ENCODE peak calls at places on chromosomes 13 and 19, in five cellular contexts. Q, G, X, W and R are unnamed samples. For H3K4me1, the result is how much of the 10 kb centered on the place peaks cover.

GRCh38 chr19:17125052-17125727 is 49.6 kb downstream of the MYO9B start:
- DNase-seq in Q (no peak), G (no peak), X (no peak), W (no peak), R (no peak)

GRCh38 chr13:110570886-110571285 is 9.4 kb upstream of the RAB20 start:
- DNase-seq in Q (no peak), G (no peak), X (no peak), W (no peak), R (no peak)

GRCh38 chr13:92573467-92574057 is 653.0 kb upstream of the GPC6 start:
- DNase-seq in Q (peak), G (peak), X (no peak), W (peak), R (peak)

GRCh38 chr13:97567510-97568243 is 133.7 kb downstream of the RAP2A start:
- DNase-seq in Q (peak), G (no peak), X (peak), W (peak), R (no peak)

GRCh38 chr19:7947939-7948338 is 4.5 kb upstream of the TIMM44 start:
- DNase-seq in Q (no peak), G (no peak), X (no peak), W (peak), R (no peak)

GRCh38 chr13:79403113-79403512 is 2.9 kb downstream of the RBM26 start:
- DNase-seq in Q (no peak), G (no peak), X (no peak), W (no peak), R (no peak)

GRCh38 chr13:29696606-29697005 is 101.1 kb upstream of the SLC7A1 start:
- DNase-seq in Q (no peak), G (no peak), X (no peak), W (no peak), R (no peak)

GRCh38 chr19:34179066-34179465 is 6.8 kb downstream of the LSM14A start:
- DNase-seq in Q (no peak), G (no peak), X (no peak), W (no peak), R (no peak)

GRCh38 chr19:30225615-30226463 is 146.3 kb upstream of the ZNF536 start:
- DNase-seq in Q (no peak), G (no peak), X (no peak), W (no peak), R (no peak)

GRCh38 chr13:110950819-110951570 is 36.1 kb upstream of the ANKRD10 start:
- DNase-seq in Q (no peak), G (peak), X (no peak), W (no peak), R (no peak)

GRCh38 chr13:42525035-42525504 is 48.9 kb upstream of the TNFSF11 start:
- DNase-seq in Q (no peak), G (no peak), X (no peak), W (peak), R (no peak)

GRCh38 chr13:30796833-30797601 is 61.7 kb downstream of the ALOX5AP start:
- DNase-seq in Q (no peak), G (no peak), X (no peak), W (no peak), R (no peak)

GRCh38 chr13:103859952-103860351 is 793.7 kb upstream of the SLC10A2 start:
- DNase-seq in Q (no peak), G (no peak), X (no peak), W (peak), R (no peak)

GRCh38 chr13:33363328-33363727 is 77.8 kb upstream of the STARD13 start:
- DNase-seq in Q (no peak), G (no peak), X (no peak), W (no peak), R (no peak)

GRCh38 chr19:45507864-45508680 is 793 bp downstream of the VASP start:
- DNase-seq in Q (peak), G (peak), X (peak), W (peak), R (no peak)

DNA sequence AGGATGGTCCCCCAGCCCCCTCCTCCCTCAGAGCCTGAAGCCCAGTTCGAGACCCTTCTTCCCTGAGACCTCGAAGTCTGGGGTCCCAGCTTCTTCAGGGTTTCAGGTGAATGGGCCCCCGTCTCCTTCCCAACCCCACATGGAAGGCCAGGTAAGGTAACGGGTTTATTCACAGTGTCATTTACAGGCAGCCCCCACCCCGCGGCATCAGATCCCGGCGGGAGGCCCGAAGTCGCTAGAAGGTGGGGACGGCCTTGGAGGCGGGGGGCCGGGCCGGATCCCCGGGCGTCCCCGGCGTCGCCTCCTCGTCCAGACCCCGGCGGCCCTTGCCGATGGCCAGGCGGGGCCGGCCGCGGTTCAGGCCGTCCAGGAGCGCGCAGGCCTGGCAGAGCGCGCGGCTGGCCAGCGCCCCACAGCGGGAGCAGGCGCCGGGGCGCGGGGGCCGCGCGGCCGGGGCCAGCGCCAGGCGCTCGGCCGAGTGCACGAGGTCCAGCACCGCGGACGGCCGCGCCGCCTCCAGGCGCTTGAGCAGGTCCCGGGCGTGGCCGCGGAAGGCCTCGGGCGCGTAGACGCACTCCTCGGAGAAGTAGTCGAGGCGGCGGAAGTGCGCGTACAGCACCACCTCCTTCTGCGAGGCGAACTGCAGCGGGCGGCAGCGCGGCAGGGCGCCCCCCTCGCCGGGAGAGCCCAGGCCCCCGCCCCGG is 9.7 kb downstream of the CTU1 start:
- DNase-seq in Q (no peak), G (no peak), X (no peak), W (no peak), R (no peak)
- H2BK12ac ChIP-seq in Q (no peak), G (no peak), X (no peak), W (no peak), R (no peak)

GRCh38 chr19:38030681-38031422 is 123.8 kb downstream of the SIPA1L3 start:
- DNase-seq in Q (no peak), G (no peak), X (no peak), W (no peak), R (no peak)

GRCh38 chr19:38033658-38034150 is 126.7 kb downstream of the SIPA1L3 start:
- DNase-seq in Q (peak), G (no peak), X (peak), W (no peak), R (no peak)

GRCh38 chr19:38031423-38031770 is 124.4 kb downstream of the SIPA1L3 start:
- DNase-seq in Q (no peak), G (no peak), X (no peak), W (no peak), R (no peak)

GRCh38 chr19:38032951-38033350 is 125.9 kb downstream of the SIPA1L3 start:
- DNase-seq in Q (no peak), G (no peak), X (no peak), W (no peak), R (no peak)

DNA sequence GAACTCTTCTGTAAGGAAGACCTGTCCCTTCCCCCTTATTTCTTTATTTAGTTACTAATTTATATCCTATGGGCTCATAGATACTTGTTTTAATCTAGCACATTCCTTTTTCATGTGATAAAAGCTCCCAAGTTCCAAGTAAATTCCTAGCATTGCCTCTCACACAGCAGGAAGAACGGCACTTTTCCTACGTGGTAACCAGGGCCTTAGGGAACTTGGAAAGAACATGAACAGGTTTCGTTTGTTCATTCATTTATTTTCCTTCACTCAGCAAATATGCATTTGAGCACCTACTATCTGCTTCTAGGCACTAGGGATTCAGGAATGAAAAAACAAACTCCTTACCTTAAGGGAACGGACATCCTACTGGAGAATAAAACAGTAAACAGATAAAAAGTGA is 125.1 kb downstream of the SIPA1L3 start:
- DNase-seq in Q (no peak), G (no peak), X (peak), W (no peak), R (no peak)
- H3K14ac ChIP-seq in Q (no peak), G (no peak), X (no peak), W (no peak), R (no peak)

GRCh38 chr19:49425922-49426592 is 869 bp downstream of the GFY start:
- DNase-seq in Q (peak), G (peak), X (no peak), W (no peak), R (no peak)
- H3K4me1 ChIP-seq in Q (under half), G (under half), X (under half), W (under half), R (under half)

DNA sequence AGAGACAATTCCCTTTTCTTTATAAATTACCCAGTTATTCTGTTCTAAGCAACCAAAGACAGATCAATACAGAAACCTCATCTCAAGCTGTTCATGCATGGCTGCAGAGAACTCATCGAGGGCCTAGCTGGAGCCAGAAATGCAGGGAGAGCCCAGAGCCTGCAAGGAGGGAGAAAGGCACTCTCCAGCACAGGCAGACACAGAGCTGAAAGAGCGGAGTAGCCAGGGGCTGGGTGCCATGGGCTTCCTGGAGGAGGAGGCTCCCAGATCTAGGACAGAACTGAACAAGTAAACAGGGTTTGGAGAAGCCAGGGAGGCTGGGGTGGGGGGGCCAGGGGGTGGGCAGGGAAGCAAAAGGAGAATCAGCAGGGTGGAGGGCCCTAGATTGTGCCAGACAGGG is 144.2 kb upstream of the ZNF507 start:
- DNase-seq in Q (no peak), G (peak), X (no peak), W (no peak), R (no peak)
- H2BK12ac ChIP-seq in Q (no peak), G (no peak), X (no peak), W (no peak), R (no peak)

GRCh38 chr19:38277969-38278680 is 13.8 kb downstream of the SPINT2 start:
- DNase-seq in Q (no peak), G (no peak), X (peak), W (peak), R (no peak)

GRCh38 chr19:38277549-38277948 is 13.2 kb downstream of the SPINT2 start:
- DNase-seq in Q (no peak), G (no peak), X (peak), W (peak), R (no peak)

GRCh38 chr19:38273499-38273898 is 9.1 kb downstream of the SPINT2 start:
- DNase-seq in Q (no peak), G (no peak), X (no peak), W (no peak), R (no peak)

GRCh38 chr19:38276942-38277517 is 12.7 kb downstream of the SPINT2 start:
- DNase-seq in Q (no peak), G (no peak), X (peak), W (no peak), R (no peak)

DNA sequence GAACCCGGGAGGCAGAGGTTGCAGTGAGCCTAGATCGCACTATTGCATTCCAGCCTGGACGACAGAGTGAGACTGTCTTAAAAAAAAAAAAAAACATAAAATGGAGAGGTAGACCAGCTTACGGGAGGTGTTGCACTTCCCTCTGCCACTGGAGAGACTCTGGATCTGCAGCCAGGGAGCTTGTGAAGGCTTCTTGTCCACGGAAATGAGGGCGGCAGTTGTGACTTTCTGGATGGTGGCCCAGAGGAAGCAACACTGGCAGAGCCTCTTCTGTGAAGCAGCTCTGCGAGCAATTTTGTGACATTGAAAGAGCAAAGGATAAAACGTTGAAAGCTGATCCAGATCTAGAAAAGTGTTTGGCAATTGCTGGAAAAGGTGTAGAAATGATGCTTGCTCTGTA is 10.4 kb downstream of the SPINT2 start:
- DNase-seq in Q (no peak), G (no peak), X (no peak), W (no peak), R (no peak)
- H3K14ac ChIP-seq in Q (no peak), G (no peak), X (no peak), W (no peak), R (no peak)

GRCh38 chr19:5935473-5936307 is 21.6 kb downstream of the CAPS start:
- DNase-seq in Q (no peak), G (no peak), X (no peak), W (no peak), R (no peak)
- H3K4me1 ChIP-seq in Q (under half), G (under half), X (under half), W (under half), R (under half)

GRCh38 chr19:19433666-19434213 is 28.3 kb downstream of the GATAD2A start:
- DNase-seq in Q (no peak), G (no peak), X (no peak), W (no peak), R (no peak)
- H2BK12ac ChIP-seq in Q (no peak), G (no peak), X (no peak), W (no peak), R (no peak)

DNA sequence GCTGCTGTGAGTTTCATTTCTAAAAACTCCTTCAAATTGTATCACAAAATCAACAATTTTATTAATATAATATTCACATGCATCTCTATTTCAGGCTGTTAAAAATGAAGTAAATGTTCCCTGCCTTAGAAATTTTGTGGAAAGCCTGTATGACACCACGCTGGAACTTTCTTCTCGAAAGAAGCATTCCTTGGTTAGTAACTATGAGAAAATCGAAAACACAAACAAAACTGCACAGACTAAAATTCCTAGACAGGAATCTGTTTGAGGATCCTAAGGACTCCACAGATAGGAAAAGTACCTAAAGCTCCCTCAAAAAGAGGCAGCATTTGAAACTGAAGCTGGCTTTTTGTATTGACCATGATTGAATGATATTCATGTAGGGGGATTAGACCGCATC is 103.4 kb downstream of the FRY start:
- DNase-seq in Q (no peak), G (no peak), X (no peak), W (peak), R (no peak)
- H3K14ac ChIP-seq in Q (no peak), G (no peak), X (no peak), W (no peak), R (no peak)